ENCODE peak calls at places on chromosomes 12 and 14, in ten cellular contexts. One of them, this sample, is unnamed.

GRCh38 chr12:27583057-27583797 is 59.2 kb downstream of the PPFIBP1 start:
- DNase-seq in right atrium auricular region: no peak
- DNase-seq in stomach: no peak
- DNase-seq in WERI-Rb-1: no peak
- DNase-seq in iPS DF 6.9: no peak
- DNase-seq in HCT116: no peak
- DNase-seq in GM06990: no peak
- DNase-seq in transverse colon: no peak
- DNase-seq in astrocyte: no peak
- DNase-seq in MM.1S: no peak
- DNase-seq in this sample: no peak

GRCh38 chr14:68790656-68791077 is 2.2 kb downstream of the ZFP36L1 start:
- DNase-seq in WERI-Rb-1: no peak
- DNase-seq in astrocyte: no peak
- DNase-seq in transverse colon: no peak
- DNase-seq in GM06990: peak; percentile 55
- DNase-seq in iPS DF 6.9: no peak
- DNase-seq in right atrium auricular region: peak; percentile 53
- DNase-seq in stomach: peak; percentile 25
- DNase-seq in MM.1S: no peak
- DNase-seq in HCT116: no peak
- DNase-seq in this sample: peak; percentile 22

GRCh38 chr14:60134702-60135101 is 30.5 kb downstream of the DHRS7 start:
- DNase-seq in astrocyte: no peak
- DNase-seq in WERI-Rb-1: no peak
- DNase-seq in transverse colon: no peak
- DNase-seq in iPS DF 6.9: no peak
- DNase-seq in right atrium auricular region: no peak
- DNase-seq in GM06990: no peak
- DNase-seq in HCT116: no peak
- DNase-seq in MM.1S: no peak
- DNase-seq in stomach: no peak
- DNase-seq in this sample: no peak

GRCh38 chr14:68793734-68794129 is 865 bp upstream of the ZFP36L1 start:
- DNase-seq in right atrium auricular region: no peak
- DNase-seq in HCT116: no peak
- DNase-seq in astrocyte: no peak
- DNase-seq in MM.1S: peak; percentile 10
- DNase-seq in GM06990: no peak
- DNase-seq in stomach: no peak
- DNase-seq in WERI-Rb-1: no peak
- DNase-seq in iPS DF 6.9: no peak
- DNase-seq in transverse colon: no peak
- DNase-seq in this sample: no peak

GRCh38 chr14:23112359-23113178 is 6.5 kb downstream of the CEBPE start:
- DNase-seq in HCT116: no peak
- DNase-seq in right atrium auricular region: no peak
- DNase-seq in iPS DF 6.9: no peak
- DNase-seq in MM.1S: no peak
- DNase-seq in GM06990: no peak
- DNase-seq in transverse colon: no peak
- DNase-seq in WERI-Rb-1: peak; percentile 34
- DNase-seq in astrocyte: no peak
- DNase-seq in stomach: no peak
- DNase-seq in this sample: peak; percentile 82

GRCh38 chr12:19799216-19799615 is 359.9 kb downstream of the AEBP2 start:
- DNase-seq in iPS DF 6.9: no peak
- DNase-seq in right atrium auricular region: no peak
- DNase-seq in stomach: no peak
- DNase-seq in astrocyte: peak; percentile 95
- DNase-seq in transverse colon: no peak
- DNase-seq in HCT116: no peak
- DNase-seq in WERI-Rb-1: no peak
- DNase-seq in GM06990: no peak
- DNase-seq in MM.1S: no peak
- DNase-seq in this sample: no peak

GRCh38 chr14:76715102-76715926 is 46.0 kb upstream of the VASH1 start:
- DNase-seq in right atrium auricular region: no peak
- DNase-seq in HCT116: no peak
- DNase-seq in astrocyte: no peak
- DNase-seq in GM06990: no peak
- DNase-seq in transverse colon: no peak
- DNase-seq in MM.1S: no peak
- DNase-seq in iPS DF 6.9: no peak
- DNase-seq in WERI-Rb-1: peak; percentile 25
- DNase-seq in stomach: no peak
- DNase-seq in this sample: no peak

GRCh38 chr14:101813171-101813759 is 51.8 kb downstream of the PPP2R5C start:
- DNase-seq in MM.1S: no peak
- DNase-seq in iPS DF 6.9: no peak
- DNase-seq in HCT116: no peak
- DNase-seq in GM06990: no peak
- DNase-seq in right atrium auricular region: peak; percentile 69
- DNase-seq in stomach: no peak
- DNase-seq in astrocyte: no peak
- DNase-seq in WERI-Rb-1: no peak
- DNase-seq in transverse colon: peak; percentile 47
- DNase-seq in this sample: no peak

GRCh38 chr12:31506907-31507306 is 84.0 kb downstream of the DENND5B start:
- DNase-seq in transverse colon: no peak
- DNase-seq in right atrium auricular region: no peak
- DNase-seq in GM06990: no peak
- DNase-seq in astrocyte: peak; percentile 89
- DNase-seq in MM.1S: no peak
- DNase-seq in WERI-Rb-1: no peak
- DNase-seq in HCT116: no peak
- DNase-seq in stomach: no peak
- DNase-seq in iPS DF 6.9: peak; percentile 74
- DNase-seq in this sample: peak; percentile 95

GRCh38 chr12:104682790-104683279 is 226.1 kb downstream of the CHST11 start:
- DNase-seq in astrocyte: no peak
- DNase-seq in GM06990: no peak
- DNase-seq in right atrium auricular region: no peak
- DNase-seq in MM.1S: peak; percentile 11
- DNase-seq in transverse colon: no peak
- DNase-seq in WERI-Rb-1: no peak
- DNase-seq in iPS DF 6.9: no peak
- DNase-seq in HCT116: no peak
- DNase-seq in stomach: no peak
- DNase-seq in this sample: no peak

GRCh38 chr12:25935355-25936144 is 22.9 kb upstream of the RASSF8 start:
- DNase-seq in transverse colon: no peak
- DNase-seq in iPS DF 6.9: no peak
- DNase-seq in WERI-Rb-1: no peak
- DNase-seq in HCT116: no peak
- DNase-seq in stomach: no peak
- DNase-seq in GM06990: no peak
- DNase-seq in astrocyte: no peak
- DNase-seq in MM.1S: no peak
- DNase-seq in right atrium auricular region: no peak
- DNase-seq in this sample: no peak

GRCh38 chr12:5376591-5377207 is 55.2 kb upstream of the NTF3 start:
- DNase-seq in WERI-Rb-1: no peak
- DNase-seq in GM06990: no peak
- DNase-seq in right atrium auricular region: no peak
- DNase-seq in stomach: peak; percentile 57
- DNase-seq in MM.1S: no peak
- DNase-seq in transverse colon: peak; percentile 33
- DNase-seq in astrocyte: no peak
- DNase-seq in iPS DF 6.9: no peak
- DNase-seq in HCT116: no peak
- DNase-seq in this sample: no peak

GRCh38 chr12:124423683-124424515 is 129.0 kb downstream of the RFLNA start:
- DNase-seq in iPS DF 6.9: no peak
- DNase-seq in transverse colon: no peak
- DNase-seq in HCT116: no peak
- DNase-seq in GM06990: no peak
- DNase-seq in astrocyte: no peak
- DNase-seq in MM.1S: no peak
- DNase-seq in stomach: no peak
- DNase-seq in right atrium auricular region: no peak
- DNase-seq in WERI-Rb-1: no peak
- DNase-seq in this sample: no peak

GRCh38 chr12:124424516-124424905 is 129.6 kb downstream of the RFLNA start:
- DNase-seq in HCT116: no peak
- DNase-seq in GM06990: no peak
- DNase-seq in astrocyte: no peak
- DNase-seq in WERI-Rb-1: no peak
- DNase-seq in iPS DF 6.9: no peak
- DNase-seq in MM.1S: no peak
- DNase-seq in right atrium auricular region: no peak
- DNase-seq in transverse colon: no peak
- DNase-seq in stomach: no peak
- DNase-seq in this sample: no peak

GRCh38 chr12:124426594-124427550 is 132.0 kb downstream of the RFLNA start:
- DNase-seq in HCT116: no peak
- DNase-seq in GM06990: no peak
- DNase-seq in transverse colon: no peak
- DNase-seq in astrocyte: no peak
- DNase-seq in stomach: no peak
- DNase-seq in right atrium auricular region: no peak
- DNase-seq in WERI-Rb-1: peak; percentile 65
- DNase-seq in MM.1S: no peak
- DNase-seq in iPS DF 6.9: no peak
- DNase-seq in this sample: no peak

GRCh38 chr12:124428136-124428791 is 133.4 kb downstream of the RFLNA start:
- DNase-seq in stomach: no peak
- DNase-seq in HCT116: no peak
- DNase-seq in right atrium auricular region: peak; percentile 80
- DNase-seq in WERI-Rb-1: peak; percentile 96
- DNase-seq in astrocyte: peak; percentile 75
- DNase-seq in MM.1S: no peak
- DNase-seq in GM06990: no peak
- DNase-seq in iPS DF 6.9: no peak
- DNase-seq in transverse colon: peak; percentile 39
- DNase-seq in this sample: no peak

DNA sequence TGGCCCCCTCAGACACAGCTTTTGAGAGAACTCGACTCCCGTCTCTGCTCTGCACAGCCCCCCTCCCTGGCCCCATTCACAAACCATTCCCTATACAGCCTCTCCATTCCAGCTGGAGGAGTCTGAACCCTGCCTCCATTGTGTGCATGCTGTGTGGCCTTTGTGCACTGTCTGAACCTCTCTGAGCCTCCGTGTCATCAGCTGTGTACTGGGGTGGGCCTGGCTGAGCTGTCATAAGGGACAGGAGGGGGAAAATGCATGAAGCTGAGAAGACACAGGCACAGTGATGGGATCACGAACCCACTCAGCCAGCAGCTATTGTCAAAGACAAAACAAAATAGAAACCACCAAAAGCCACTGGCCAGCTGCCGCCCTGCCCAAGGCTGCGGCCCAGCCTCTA is 130.8 kb downstream of the RFLNA start:
- DNase-seq in HCT116: no peak
- DNase-seq in astrocyte: no peak
- DNase-seq in WERI-Rb-1: no peak
- DNase-seq in right atrium auricular region: no peak
- DNase-seq in transverse colon: no peak
- DNase-seq in stomach: no peak
- DNase-seq in iPS DF 6.9: no peak
- DNase-seq in MM.1S: no peak
- DNase-seq in GM06990: no peak
- DNase-seq in this sample: no peak
- H3K36me3 ChIP-seq in HCT116: peaks cover 4% of the 10 kb centered on the region
- H3K36me3 ChIP-seq in astrocyte: peaks cover 5% of the 10 kb centered on the region
- H3K36me3 ChIP-seq in WERI-Rb-1: peaks cover 66% of the 10 kb centered on the region
- H3K36me3 ChIP-seq in right atrium auricular region: peaks cover 28% of the 10 kb centered on the region
- H3K36me3 ChIP-seq in transverse colon: peaks cover 11% of the 10 kb centered on the region
- H3K36me3 ChIP-seq in stomach: peaks cover 30% of the 10 kb centered on the region
- H3K36me3 ChIP-seq in iPS DF 6.9: peaks cover 15% of the 10 kb centered on the region
- H3K36me3 ChIP-seq in MM.1S: no peaks in the 10 kb centered on the region
- H3K36me3 ChIP-seq in GM06990: peaks cover 42% of the 10 kb centered on the region
- H3K36me3 ChIP-seq in this sample: peaks cover under 1% of the 10 kb centered on the region

DNA sequence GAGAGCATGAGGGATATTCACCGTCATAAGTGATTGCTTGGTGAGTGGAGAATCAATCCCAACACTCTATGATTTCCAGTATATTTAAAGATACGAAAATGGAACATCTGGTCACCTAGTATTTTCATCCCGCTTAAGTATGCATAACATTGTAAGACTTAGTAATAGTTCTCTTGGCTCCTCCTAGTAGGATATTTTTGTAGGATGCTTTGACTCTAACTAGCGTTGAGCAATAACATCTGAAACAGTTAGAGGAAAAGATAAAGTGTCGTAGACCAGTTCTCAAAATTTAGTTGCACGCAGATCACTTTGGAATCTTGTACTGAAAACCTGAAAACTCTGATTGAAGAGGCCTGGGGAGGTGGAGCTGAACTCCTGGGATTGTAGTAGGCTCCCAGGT is 7.6 kb downstream of the SAMD4A start:
- DNase-seq in WERI-Rb-1: no peak
- DNase-seq in stomach: no peak
- DNase-seq in HCT116: no peak
- DNase-seq in iPS DF 6.9: no peak
- DNase-seq in transverse colon: no peak
- DNase-seq in GM06990: no peak
- DNase-seq in MM.1S: no peak
- DNase-seq in astrocyte: no peak
- DNase-seq in right atrium auricular region: no peak
- DNase-seq in this sample: no peak
- H3K36me3 ChIP-seq in WERI-Rb-1: peaks cover 58% of the 10 kb centered on the region
- H3K36me3 ChIP-seq in stomach: no peaks in the 10 kb centered on the region
- H3K36me3 ChIP-seq in HCT116: no peaks in the 10 kb centered on the region
- H3K36me3 ChIP-seq in iPS DF 6.9: no peaks in the 10 kb centered on the region
- H3K36me3 ChIP-seq in transverse colon: peaks cover 13% of the 10 kb centered on the region
- H3K36me3 ChIP-seq in GM06990: no peaks in the 10 kb centered on the region
- H3K36me3 ChIP-seq in MM.1S: no peaks in the 10 kb centered on the region
- H3K36me3 ChIP-seq in astrocyte: peaks cover 21% of the 10 kb centered on the region
- H3K36me3 ChIP-seq in right atrium auricular region: no peaks in the 10 kb centered on the region
- H3K36me3 ChIP-seq in this sample: no peaks in the 10 kb centered on the region

GRCh38 chr12:48826209-48826855 is 8.0 kb downstream of the CACNB3 start:
- DNase-seq in transverse colon: no peak
- DNase-seq in WERI-Rb-1: no peak
- DNase-seq in stomach: no peak
- DNase-seq in HCT116: no peak
- DNase-seq in iPS DF 6.9: no peak
- DNase-seq in GM06990: no peak
- DNase-seq in astrocyte: no peak
- DNase-seq in MM.1S: no peak
- DNase-seq in right atrium auricular region: no peak
- DNase-seq in this sample: no peak
- H3K36me3 ChIP-seq in transverse colon: peaks cover 18% of the 10 kb centered on the region
- H3K36me3 ChIP-seq in WERI-Rb-1: peaks cover 83% of the 10 kb centered on the region
- H3K36me3 ChIP-seq in stomach: peaks cover 27% of the 10 kb centered on the region
- H3K36me3 ChIP-seq in HCT116: peaks cover 17% of the 10 kb centered on the region
- H3K36me3 ChIP-seq in iPS DF 6.9: peaks cover 28% of the 10 kb centered on the region
- H3K36me3 ChIP-seq in GM06990: peaks cover 23% of the 10 kb centered on the region
- H3K36me3 ChIP-seq in astrocyte: peaks cover 20% of the 10 kb centered on the region
- H3K36me3 ChIP-seq in MM.1S: peaks cover 8% of the 10 kb centered on the region
- H3K36me3 ChIP-seq in right atrium auricular region: peaks cover 36% of the 10 kb centered on the region
- H3K36me3 ChIP-seq in this sample: peaks cover 8% of the 10 kb centered on the region

DNA sequence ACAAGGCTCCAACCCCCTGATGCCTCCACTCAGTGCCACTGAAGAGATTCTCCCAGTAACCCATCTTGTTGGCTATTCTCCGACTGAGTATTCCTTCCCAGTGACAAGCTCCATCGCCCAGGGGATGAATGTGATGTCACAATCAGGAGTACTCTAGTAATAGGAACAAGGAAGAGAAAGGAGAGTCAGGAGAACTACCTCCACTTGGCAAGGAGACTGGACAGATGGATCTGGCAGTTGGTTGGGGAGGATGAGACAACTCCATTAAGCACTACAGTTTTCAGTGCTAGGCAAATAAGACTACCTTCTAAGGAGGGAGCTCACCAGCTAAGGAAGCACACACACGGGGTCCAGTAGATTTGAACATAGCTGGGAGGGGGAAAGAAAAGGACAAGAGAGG is 5.3 kb downstream of the RNF41 start:
- DNase-seq in stomach: no peak
- DNase-seq in WERI-Rb-1: no peak
- DNase-seq in right atrium auricular region: no peak
- DNase-seq in astrocyte: no peak
- DNase-seq in GM06990: no peak
- DNase-seq in MM.1S: no peak
- DNase-seq in HCT116: no peak
- DNase-seq in iPS DF 6.9: no peak
- DNase-seq in transverse colon: no peak
- DNase-seq in this sample: no peak
- H3K36me3 ChIP-seq in stomach: peaks cover 45% of the 10 kb centered on the region
- H3K36me3 ChIP-seq in WERI-Rb-1: peaks cover 39% of the 10 kb centered on the region
- H3K36me3 ChIP-seq in right atrium auricular region: peaks cover 53% of the 10 kb centered on the region
- H3K36me3 ChIP-seq in astrocyte: peaks cover 30% of the 10 kb centered on the region
- H3K36me3 ChIP-seq in GM06990: peaks cover 5% of the 10 kb centered on the region
- H3K36me3 ChIP-seq in MM.1S: peaks cover 5% of the 10 kb centered on the region
- H3K36me3 ChIP-seq in HCT116: peaks cover 23% of the 10 kb centered on the region
- H3K36me3 ChIP-seq in iPS DF 6.9: peaks cover 22% of the 10 kb centered on the region
- H3K36me3 ChIP-seq in transverse colon: peaks cover 31% of the 10 kb centered on the region
- H3K36me3 ChIP-seq in this sample: peaks cover 19% of the 10 kb centered on the region

This sample was measured in mesendoderm.